ENCODE peak calls at places on chromosomes 3 and 15, in nine cellular contexts. I, C, V, S, N, M, L, J and W are unnamed samples.

GRCh38 chr3:12891985-12892839 is 50.8 kb upstream of the RPL32 start:
- DNase-seq in I (peak), C (peak), V (peak), S (peak), N (peak), M (no peak), L (no peak), J (peak), W (peak)

GRCh38 chr3:122067214-122067550 is 12.0 kb downstream of the CD86 start:
- DNase-seq in I (no peak), C (no peak), V (no peak), S (peak), N (no peak), M (no peak), L (no peak), J (no peak), W (no peak)

GRCh38 chr3:29486087-29486486 is 205.2 kb downstream of the RBMS3 start:
- DNase-seq in I (peak), C (peak), V (no peak), S (no peak), N (no peak), M (no peak), L (no peak), J (no peak), W (no peak)

GRCh38 chr15:75822685-75823278 is 20.5 kb upstream of the UBE2Q2 start:
- DNase-seq in I (no peak), C (no peak), V (no peak), S (no peak), N (no peak), M (no peak), L (no peak), J (no peak), W (no peak)

GRCh38 chr15:40060241-40060961 is 21.4 kb upstream of the SRP14 start:
- DNase-seq in I (no peak), C (no peak), V (no peak), S (no peak), N (peak), M (no peak), L (peak), J (no peak), W (no peak)

GRCh38 chr15:55268054-55268695 is 21.4 kb downstream of the RAB27A start:
- DNase-seq in I (no peak), C (no peak), V (no peak), S (no peak), N (no peak), M (no peak), L (no peak), J (no peak), W (no peak)

GRCh38 chr3:122416966-122417365 is 1.1 kb upstream of the WDR5B start:
- DNase-seq in I (no peak), C (peak), V (no peak), S (peak), N (no peak), M (no peak), L (no peak), J (no peak), W (no peak)

GRCh38 chr15:39948817-39949216 is 14.9 kb downstream of the EIF2AK4 start:
- DNase-seq in I (no peak), C (no peak), V (no peak), S (no peak), N (no peak), M (no peak), L (no peak), J (no peak), W (no peak)

GRCh38 chr15:68791431-68792283 is 29.0 kb downstream of the ANP32A start:
- DNase-seq in I (no peak), C (no peak), V (no peak), S (peak), N (no peak), M (no peak), L (no peak), J (no peak), W (no peak)

GRCh38 chr3:50003766-50004278 is 63.9 kb downstream of the RBM6 start:
- DNase-seq in I (no peak), C (no peak), V (no peak), S (no peak), N (no peak), M (no peak), L (no peak), J (no peak), W (no peak)

GRCh38 chr3:172203522-172204258 is 164.3 kb downstream of the FNDC3B start:
- DNase-seq in I (no peak), C (peak), V (peak), S (no peak), N (no peak), M (no peak), L (no peak), J (no peak), W (no peak)

GRCh38 chr15:42275780-42276395 is 2.7 kb upstream of the TMEM87A start:
- DNase-seq in I (peak), C (no peak), V (no peak), S (no peak), N (no peak), M (no peak), L (no peak), J (no peak), W (no peak)

GRCh38 chr3:63364495-63364894 is 86.4 kb downstream of the SYNPR start:
- DNase-seq in I (peak), C (peak), V (no peak), S (no peak), N (no peak), M (no peak), L (no peak), J (no peak), W (no peak)

GRCh38 chr3:108096506-108097325 is 5.9 kb upstream of the CD47 start:
- DNase-seq in I (no peak), C (no peak), V (no peak), S (no peak), N (no peak), M (no peak), L (no peak), J (no peak), W (no peak)

GRCh38 chr15:44710236-44711088 is 661 bp downstream of the PATL2 start:
- DNase-seq in I (peak), C (peak), V (no peak), S (peak), N (peak), M (no peak), L (no peak), J (no peak), W (peak)

GRCh38 chr3:190070623-190071347 is 49.9 kb downstream of the P3H2 start:
- DNase-seq in I (no peak), C (peak), V (no peak), S (no peak), N (no peak), M (no peak), L (no peak), J (no peak), W (no peak)

GRCh38 chr3:125160911-125161371 is 51.6 kb downstream of the SLC12A8 start:
- DNase-seq in I (no peak), C (peak), V (no peak), S (no peak), N (no peak), M (no peak), L (no peak), J (no peak), W (no peak)

GRCh38 chr3:37321260-37321852 is 147.0 kb upstream of the LRRFIP2 start:
- DNase-seq in I (peak), C (peak), V (no peak), S (no peak), N (no peak), M (no peak), L (no peak), J (no peak), W (no peak)

GRCh38 chr3:179640469-179640868 is 12.4 kb upstream of the USP13 start:
- DNase-seq in I (no peak), C (no peak), V (no peak), S (no peak), N (no peak), M (no peak), L (no peak), J (no peak), W (no peak)

GRCh38 chr3:155158361-155159037 is 78.4 kb downstream of the MME start:
- DNase-seq in I (peak), C (no peak), V (no peak), S (no peak), N (no peak), M (no peak), L (no peak), J (no peak), W (no peak)

GRCh38 chr3:99875925-99876781 is 58.5 kb downstream of the CMSS1 start:
- DNase-seq in I (peak), C (peak), V (peak), S (no peak), N (peak), M (peak), L (peak), J (peak), W (peak)

GRCh38 chr3:140552403-140552802 is 125.5 kb upstream of the TRIM42 start:
- DNase-seq in I (no peak), C (no peak), V (no peak), S (no peak), N (no peak), M (no peak), L (peak), J (no peak), W (no peak)

GRCh38 chr3:13543251-13543650 is 5.7 kb upstream of the FBLN2 start:
- DNase-seq in I (peak), C (peak), V (no peak), S (no peak), N (peak), M (no peak), L (peak), J (peak), W (no peak)

GRCh38 chr3:194714564-194714963 is 28.9 kb downstream of the FAM43A start:
- DNase-seq in I (no peak), C (no peak), V (no peak), S (no peak), N (no peak), M (no peak), L (no peak), J (no peak), W (no peak)

GRCh38 chr15:45548753-45549520 is 26.4 kb upstream of the SLC30A4 start:
- DNase-seq in I (no peak), C (no peak), V (no peak), S (no peak), N (no peak), M (no peak), L (no peak), J (no peak), W (no peak)

GRCh38 chr3:11095932-11096265 is 58.4 kb upstream of the HRH1 start:
- DNase-seq in I (peak), C (no peak), V (no peak), S (no peak), N (no peak), M (no peak), L (no peak), J (no peak), W (no peak)
- TF ChIP-seq CTCF in I (peak), C (peak), V (no peak), S (no peak), N (no peak), M (no peak), L (no peak), J (no peak), W (no peak)

GRCh38 chr15:31486506-31486905 is 159.9 kb downstream of the KLF13 start:
- DNase-seq in I (no peak), C (no peak), V (no peak), S (no peak), N (no peak), M (no peak), L (peak), J (no peak), W (no peak)
- TF ChIP-seq CTCF in I (no peak), C (no peak), V (no peak), S (no peak), N (no peak), M (no peak), L (no peak), J (no peak), W (no peak)

DNA sequence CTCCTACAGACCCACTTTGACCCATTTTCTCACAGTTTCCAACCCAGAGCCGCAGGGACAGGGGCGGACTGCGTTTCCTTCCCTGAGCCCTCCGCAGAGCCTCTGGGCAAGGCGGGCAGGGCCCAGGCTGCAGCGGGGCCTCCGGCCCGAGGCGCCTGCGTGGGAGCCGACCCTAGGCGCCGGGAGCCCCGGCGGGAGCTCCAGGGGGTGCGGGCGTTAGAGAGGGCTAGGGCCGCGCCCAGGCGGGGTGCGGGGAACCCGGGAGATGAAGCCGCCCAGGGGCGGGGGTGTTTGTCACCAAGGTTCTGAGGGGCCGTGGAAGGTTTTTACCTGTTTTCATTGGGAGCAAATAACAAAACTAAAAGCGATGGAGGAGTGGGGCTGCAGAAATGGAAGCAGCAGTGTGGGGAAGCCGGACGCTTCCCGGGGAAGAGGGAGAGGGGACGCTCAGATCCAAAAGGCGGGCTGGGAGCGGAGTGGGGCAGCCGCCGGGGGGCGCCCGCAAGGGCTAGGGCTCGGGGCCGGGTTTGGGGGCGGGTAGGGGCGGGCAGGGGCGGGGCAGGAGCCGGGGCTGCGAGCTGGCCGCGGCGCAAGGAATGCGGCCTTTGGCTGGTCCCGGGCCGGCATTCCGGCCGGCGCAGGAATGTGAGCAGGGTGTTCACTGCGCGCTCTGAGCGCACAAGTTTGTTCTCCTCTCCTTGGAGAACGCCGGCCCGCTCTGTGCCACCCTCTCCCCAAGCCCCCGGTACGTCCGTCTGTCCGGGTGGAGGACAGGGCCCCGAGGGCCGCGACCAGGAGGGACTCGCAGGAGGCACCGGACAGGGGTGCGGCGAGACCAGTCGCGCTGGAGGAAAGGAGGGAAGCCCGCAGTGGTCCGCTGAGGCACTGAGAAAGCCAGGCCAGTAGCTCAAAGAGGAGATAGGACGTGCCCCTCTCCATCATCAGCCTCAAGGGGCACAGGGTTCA is 61.1 kb downstream of the AMOTL2 start:
- DNase-seq in I (peak), C (peak), V (peak), S (no peak), N (peak), M (peak), L (peak), J (peak), W (peak)
- TF ChIP-seq CTCF in I (peak), C (peak), V (peak), S (no peak), N (peak), M (no peak), L (no peak), J (no peak), W (peak)

GRCh38 chr15:74817370-74817737 is 4.7 kb downstream of the LMAN1L start:
- DNase-seq in I (peak), C (no peak), V (no peak), S (no peak), N (no peak), M (peak), L (no peak), J (peak), W (no peak)
- TF ChIP-seq CTCF in I (peak), C (peak), V (peak), S (no peak), N (no peak), M (no peak), L (no peak), J (no peak), W (no peak)

DNA sequence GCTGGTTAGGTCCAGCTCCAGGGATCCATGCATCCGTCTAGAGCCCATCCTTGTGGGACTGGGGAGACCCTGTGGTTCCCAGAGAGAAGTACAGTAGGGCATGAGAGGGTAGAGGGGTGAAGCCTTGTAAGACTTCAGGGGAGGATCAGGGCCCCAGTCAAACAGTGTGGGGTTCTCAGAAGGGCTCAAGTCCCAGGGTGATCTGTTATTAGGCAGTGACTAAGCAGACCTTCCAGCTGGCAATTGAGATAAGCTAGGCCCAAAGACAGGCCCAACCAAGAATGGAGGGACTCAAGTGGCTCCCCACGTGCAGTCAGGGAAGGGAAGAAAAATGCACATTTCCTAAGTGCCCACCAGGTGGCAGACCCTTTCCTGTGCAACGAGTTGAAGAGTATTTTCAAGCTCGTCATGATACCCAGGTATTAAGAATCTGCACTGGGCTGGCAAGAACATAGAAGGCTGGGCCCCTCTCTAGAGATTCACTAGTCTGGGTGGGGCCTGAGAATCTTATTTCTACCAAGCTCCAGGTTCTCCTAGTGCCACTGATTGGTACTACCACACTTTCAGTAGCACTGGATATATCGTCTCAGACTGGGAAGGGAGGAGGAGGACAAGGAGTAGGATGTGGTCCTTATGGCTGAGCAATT is 240.8 kb downstream of the NR1D2 start:
- DNase-seq in I (peak), C (peak), V (peak), S (peak), N (peak), M (no peak), L (no peak), J (peak), W (no peak)
- TF ChIP-seq CTCF in I (peak), C (peak), V (peak), S (peak), N (peak), M (peak), L (no peak), J (peak), W (peak)

GRCh38 chr3:129421988-129422745 is 6.3 kb downstream of the EFCAB12 start:
- DNase-seq in I (no peak), C (no peak), V (no peak), S (no peak), N (peak), M (no peak), L (peak), J (no peak), W (no peak)
- TF ChIP-seq CTCF in I (peak), C (peak), V (no peak), S (peak), N (no peak), M (no peak), L (no peak), J (no peak), W (no peak)

GRCh38 chr3:31197941-31198340 is 303.5 kb upstream of the GADL1 start:
- DNase-seq in I (peak), C (no peak), V (no peak), S (no peak), N (no peak), M (no peak), L (no peak), J (no peak), W (no peak)

GRCh38 chr3:31193871-31194270 is 299.4 kb upstream of the GADL1 start:
- DNase-seq in I (peak), C (no peak), V (no peak), S (no peak), N (no peak), M (no peak), L (no peak), J (no peak), W (no peak)

GRCh38 chr3:31196261-31196660 is 301.8 kb upstream of the GADL1 start:
- DNase-seq in I (no peak), C (no peak), V (no peak), S (no peak), N (no peak), M (no peak), L (no peak), J (no peak), W (no peak)

GRCh38 chr3:31198890-31199289 is 304.4 kb upstream of the GADL1 start:
- DNase-seq in I (no peak), C (no peak), V (no peak), S (no peak), N (no peak), M (no peak), L (no peak), J (no peak), W (no peak)

DNA sequence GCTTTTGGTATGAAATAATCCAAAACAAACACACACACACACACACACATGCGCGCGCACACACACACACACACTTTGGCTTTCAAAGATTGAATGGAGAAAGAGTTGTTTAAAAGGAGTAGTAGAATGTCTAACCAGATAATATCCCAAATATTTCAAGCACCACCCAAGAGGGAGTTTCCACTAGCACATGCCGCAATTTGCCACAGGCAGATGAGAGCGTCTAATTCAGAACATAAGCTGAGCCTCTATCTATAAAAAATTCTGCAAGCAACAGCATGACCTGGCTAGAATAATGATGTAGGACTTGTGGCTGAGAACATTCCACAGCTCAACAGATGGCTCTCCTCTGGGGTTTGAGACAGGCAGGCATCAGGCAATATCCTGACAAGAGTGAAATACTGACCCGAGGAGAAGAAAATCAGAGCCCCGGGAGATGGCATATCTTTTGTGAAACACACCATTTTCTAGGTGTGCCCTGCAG is 302.5 kb upstream of the GADL1 start:
- DNase-seq in I (peak), C (peak), V (no peak), S (no peak), N (peak), M (no peak), L (peak), J (no peak), W (no peak)
- TF ChIP-seq CTCF in I (no peak), C (no peak), V (no peak), S (no peak), N (no peak), M (no peak), L (no peak), J (no peak), W (no peak)